ENCODE peak calls at places on chromosomes 16 and 17, in seven cellular contexts. One of them, this sample, is unnamed.

GRCh38 chr16:495127-495748 is 32.3 kb upstream of the CAPN15 start:
- DNase-seq in psoas muscle: no peak
- DNase-seq in GM12878: no peak
- DNase-seq in AG09309: no peak
- DNase-seq in stomach: no peak
- DNase-seq in neural crest cell: no peak
- DNase-seq in B cell: no peak
- DNase-seq in this sample: no peak

GRCh38 chr17:38317081-38317480 is 20.1 kb downstream of the MRPL45 start:
- DNase-seq in AG09309: no peak
- DNase-seq in psoas muscle: no peak
- DNase-seq in GM12878: no peak
- DNase-seq in stomach: no peak
- DNase-seq in neural crest cell: no peak
- DNase-seq in B cell: no peak
- DNase-seq in this sample: no peak

GRCh38 chr17:33858121-33858520 is 397.0 kb upstream of the CCL2 start:
- DNase-seq in AG09309: no peak
- DNase-seq in B cell: no peak
- DNase-seq in stomach: no peak
- DNase-seq in psoas muscle: no peak
- DNase-seq in neural crest cell: no peak
- DNase-seq in GM12878: no peak
- DNase-seq in this sample: no peak

GRCh38 chr17:30000755-30001257 is 59.4 kb downstream of the EFCAB5 start:
- DNase-seq in stomach: no peak
- DNase-seq in B cell: no peak
- DNase-seq in neural crest cell: no peak
- DNase-seq in AG09309: no peak
- DNase-seq in GM12878: no peak
- DNase-seq in psoas muscle: no peak
- DNase-seq in this sample: no peak

GRCh38 chr17:17029938-17030337 is 12.3 kb upstream of the MPRIP start:
- DNase-seq in GM12878: no peak
- DNase-seq in B cell: no peak
- DNase-seq in psoas muscle: peak
- DNase-seq in stomach: no peak
- DNase-seq in neural crest cell: no peak
- DNase-seq in AG09309: no peak
- DNase-seq in this sample: no peak

GRCh38 chr17:80574496-80574895 is 29.9 kb downstream of the RPTOR start:
- DNase-seq in neural crest cell: no peak
- DNase-seq in B cell: no peak
- DNase-seq in stomach: no peak
- DNase-seq in GM12878: no peak
- DNase-seq in AG09309: no peak
- DNase-seq in psoas muscle: no peak
- DNase-seq in this sample: no peak

GRCh38 chr17:79810138-79811027 is 13.5 kb upstream of the CBX8 start:
- DNase-seq in neural crest cell: peak
- DNase-seq in AG09309: no peak
- DNase-seq in GM12878: no peak
- DNase-seq in B cell: peak
- DNase-seq in stomach: peak
- DNase-seq in psoas muscle: peak
- DNase-seq in this sample: peak

GRCh38 chr17:38870259-38871165 is 654 bp downstream of the LASP1 start:
- DNase-seq in GM12878: no peak
- DNase-seq in psoas muscle: peak
- DNase-seq in neural crest cell: peak
- DNase-seq in B cell: peak
- DNase-seq in stomach: peak
- DNase-seq in AG09309: no peak
- DNase-seq in this sample: peak

GRCh38 chr17:44348234-44348987 is 3.3 kb downstream of the GRN start:
- DNase-seq in stomach: no peak
- DNase-seq in psoas muscle: no peak
- DNase-seq in neural crest cell: no peak
- DNase-seq in AG09309: no peak
- DNase-seq in B cell: peak
- DNase-seq in GM12878: peak
- DNase-seq in this sample: no peak

GRCh38 chr17:42618442-42619150 is 9.1 kb downstream of the TUBG1 start:
- DNase-seq in neural crest cell: no peak
- DNase-seq in GM12878: peak
- DNase-seq in AG09309: no peak
- DNase-seq in B cell: peak
- DNase-seq in psoas muscle: peak
- DNase-seq in stomach: peak
- DNase-seq in this sample: peak

GRCh38 chr17:76276461-76277299 is 11.5 kb downstream of the UBALD2 start:
- DNase-seq in GM12878: no peak
- DNase-seq in B cell: no peak
- DNase-seq in stomach: no peak
- DNase-seq in neural crest cell: no peak
- DNase-seq in AG09309: peak
- DNase-seq in psoas muscle: no peak
- DNase-seq in this sample: no peak

GRCh38 chr16:66650707-66651473 is 45.7 kb downstream of the CMTM4 start:
- DNase-seq in stomach: peak
- DNase-seq in neural crest cell: peak
- DNase-seq in B cell: peak
- DNase-seq in AG09309: no peak
- DNase-seq in GM12878: peak
- DNase-seq in psoas muscle: peak
- DNase-seq in this sample: peak

GRCh38 chr16:17512636-17513220 is 42.0 kb upstream of the XYLT1 start:
- DNase-seq in stomach: no peak
- DNase-seq in B cell: no peak
- DNase-seq in AG09309: no peak
- DNase-seq in GM12878: no peak
- DNase-seq in neural crest cell: no peak
- DNase-seq in psoas muscle: no peak
- DNase-seq in this sample: no peak

GRCh38 chr16:89134269-89134668 is 37.3 kb upstream of the CDH15 start:
- DNase-seq in neural crest cell: no peak
- DNase-seq in psoas muscle: no peak
- DNase-seq in GM12878: no peak
- DNase-seq in stomach: no peak
- DNase-seq in AG09309: no peak
- DNase-seq in B cell: no peak
- DNase-seq in this sample: no peak

GRCh38 chr16:89131783-89132182 is 38.1 kb downstream of the ACSF3 start:
- DNase-seq in neural crest cell: no peak
- DNase-seq in stomach: no peak
- DNase-seq in psoas muscle: no peak
- DNase-seq in GM12878: no peak
- DNase-seq in AG09309: no peak
- DNase-seq in B cell: no peak
- DNase-seq in this sample: no peak

GRCh38 chr16:89130448-89130847 is 36.8 kb downstream of the ACSF3 start:
- DNase-seq in AG09309: no peak
- DNase-seq in stomach: no peak
- DNase-seq in B cell: no peak
- DNase-seq in neural crest cell: no peak
- DNase-seq in GM12878: no peak
- DNase-seq in psoas muscle: no peak
- DNase-seq in this sample: no peak

GRCh38 chr16:89133457-89134127 is 38.0 kb upstream of the CDH15 start:
- DNase-seq in stomach: no peak
- DNase-seq in GM12878: no peak
- DNase-seq in psoas muscle: no peak
- DNase-seq in AG09309: no peak
- DNase-seq in neural crest cell: no peak
- DNase-seq in B cell: no peak
- DNase-seq in this sample: no peak

DNA sequence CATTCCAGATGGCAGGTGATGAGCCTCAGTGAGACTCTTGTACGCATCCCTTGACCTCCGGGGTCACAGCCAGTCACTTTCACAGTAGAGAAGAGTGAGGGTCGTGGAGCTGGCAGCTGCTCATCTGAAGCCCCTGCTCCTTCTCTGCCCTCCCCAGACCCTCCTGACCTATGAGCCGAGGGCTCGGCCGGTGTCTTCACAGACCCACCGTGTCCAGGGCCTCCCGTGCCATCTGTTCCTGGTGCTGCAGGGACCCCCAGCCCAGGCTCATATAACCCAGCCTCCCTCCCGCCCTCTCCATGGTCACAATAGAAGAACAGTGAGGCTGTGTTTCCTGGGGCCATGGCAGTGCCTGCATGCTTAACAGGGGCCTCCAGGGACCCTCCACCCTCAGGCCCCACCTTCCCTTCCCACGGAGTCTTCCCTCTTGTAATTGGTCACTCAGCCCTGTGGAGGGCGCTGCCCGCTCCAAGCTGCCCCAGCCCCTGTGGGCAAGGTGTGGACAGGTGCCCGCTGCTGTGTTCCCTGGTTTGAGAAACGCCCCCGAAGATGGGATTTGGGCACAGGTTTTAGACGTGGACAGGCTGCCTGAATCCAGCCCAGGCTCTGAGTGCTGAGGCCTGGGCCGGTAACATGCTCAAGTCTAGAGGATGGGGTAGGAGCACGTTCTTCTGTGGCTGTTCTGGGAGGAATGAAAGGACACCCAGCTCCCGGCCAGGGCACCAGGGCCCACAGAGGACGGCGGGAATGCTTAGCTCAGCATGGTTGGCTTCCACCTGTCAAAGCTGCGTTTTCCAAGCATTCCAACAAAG is 38.7 kb downstream of the ACSF3 start:
- DNase-seq in GM12878: no peak
- DNase-seq in stomach: no peak
- DNase-seq in neural crest cell: no peak
- DNase-seq in psoas muscle: no peak
- DNase-seq in B cell: no peak
- DNase-seq in AG09309: no peak
- DNase-seq in this sample: no peak
- TF ChIP-seq CTCF in GM12878: no peak
- TF ChIP-seq CTCF in stomach: no peak
- TF ChIP-seq CTCF in neural crest cell: no peak
- TF ChIP-seq CTCF in psoas muscle: no peak
- TF ChIP-seq CTCF in B cell: no peak
- TF ChIP-seq CTCF in AG09309: no peak
- TF ChIP-seq CTCF in this sample: no peak

DNA sequence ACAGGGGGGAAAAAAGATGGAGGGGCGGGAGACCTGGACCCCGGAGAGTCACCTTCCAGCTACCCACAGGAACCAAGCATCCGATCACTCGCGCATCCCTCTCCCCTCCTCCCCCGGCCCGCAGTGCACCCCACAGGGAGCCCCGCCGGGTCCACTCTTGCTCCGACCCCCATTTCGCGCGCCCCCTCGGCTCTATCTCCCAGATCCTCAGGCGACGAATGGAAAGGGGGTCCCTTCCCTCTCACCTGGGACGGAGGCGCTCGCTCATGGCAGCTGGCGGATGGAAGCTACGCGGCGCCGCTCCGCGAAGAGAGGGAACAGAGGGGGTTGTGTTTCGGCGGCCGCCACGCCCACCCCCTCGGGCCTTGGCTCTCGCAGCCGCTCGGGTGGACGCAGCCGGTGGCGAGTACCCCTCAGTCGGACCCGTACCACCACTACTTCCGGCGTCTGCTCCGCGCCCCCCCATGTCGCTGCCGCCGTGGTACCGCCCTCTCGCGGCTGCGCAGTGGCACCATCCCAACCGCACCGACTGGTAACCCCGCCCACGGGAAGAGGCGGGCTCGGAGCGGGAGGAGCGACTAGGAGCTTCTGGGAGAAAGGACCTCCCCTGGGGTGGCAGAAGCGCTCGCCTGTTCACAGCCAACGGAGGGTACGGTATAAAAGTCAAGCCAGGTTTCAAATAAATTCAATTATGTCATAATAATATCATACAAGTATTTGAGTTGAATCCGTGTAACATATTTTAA is 29.7 kb downstream of the CPSF4L start:
- DNase-seq in neural crest cell: peak
- DNase-seq in GM12878: peak
- DNase-seq in stomach: peak
- DNase-seq in psoas muscle: peak
- DNase-seq in AG09309: peak
- DNase-seq in B cell: peak
- DNase-seq in this sample: peak
- TF ChIP-seq CTCF in neural crest cell: no peak
- TF ChIP-seq CTCF in GM12878: peak
- TF ChIP-seq CTCF in stomach: peak
- TF ChIP-seq CTCF in psoas muscle: peak
- TF ChIP-seq CTCF in AG09309: no peak
- TF ChIP-seq CTCF in B cell: no peak
- TF ChIP-seq CTCF in this sample: no peak

DNA sequence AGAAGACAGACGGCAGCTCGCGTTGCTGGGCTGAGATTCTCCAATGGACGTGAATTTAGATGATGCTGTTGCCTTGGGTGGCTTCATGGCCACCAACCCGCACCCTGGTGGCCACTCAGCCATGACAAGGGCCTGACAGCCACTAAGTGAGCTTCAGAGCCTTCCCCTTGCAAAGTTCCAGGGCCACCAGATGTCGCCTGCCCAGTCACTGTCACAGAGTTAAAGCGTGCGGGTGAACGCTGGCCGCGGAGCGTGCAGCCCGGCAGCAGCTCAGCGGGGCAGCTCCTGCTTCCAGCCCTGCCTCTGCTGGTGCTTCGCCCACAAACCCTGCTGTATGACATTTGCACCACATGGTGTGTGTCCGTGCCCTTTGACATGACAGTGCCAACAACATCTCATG is 13.3 kb upstream of the KREMEN2 start:
- DNase-seq in AG09309: no peak
- DNase-seq in psoas muscle: peak
- DNase-seq in GM12878: no peak
- DNase-seq in B cell: no peak
- DNase-seq in stomach: no peak
- DNase-seq in neural crest cell: no peak
- DNase-seq in this sample: no peak
- TF ChIP-seq CTCF in AG09309: no peak
- TF ChIP-seq CTCF in psoas muscle: no peak
- TF ChIP-seq CTCF in GM12878: no peak
- TF ChIP-seq CTCF in B cell: no peak
- TF ChIP-seq CTCF in stomach: no peak
- TF ChIP-seq CTCF in neural crest cell: no peak
- TF ChIP-seq CTCF in this sample: no peak

GRCh38 chr16:85832578-85833539 is 33.4 kb downstream of the COX4I1 start:
- DNase-seq in psoas muscle: no peak
- DNase-seq in AG09309: no peak
- DNase-seq in neural crest cell: no peak
- DNase-seq in GM12878: no peak
- DNase-seq in stomach: no peak
- DNase-seq in B cell: peak
- DNase-seq in this sample: no peak

GRCh38 chr16:85835956-85836705 is 36.6 kb downstream of the COX4I1 start:
- DNase-seq in neural crest cell: no peak
- DNase-seq in psoas muscle: no peak
- DNase-seq in GM12878: no peak
- DNase-seq in stomach: no peak
- DNase-seq in B cell: no peak
- DNase-seq in AG09309: no peak
- DNase-seq in this sample: no peak

GRCh38 chr16:85834741-85835140 is 35.2 kb downstream of the COX4I1 start:
- DNase-seq in GM12878: no peak
- DNase-seq in stomach: no peak
- DNase-seq in neural crest cell: no peak
- DNase-seq in psoas muscle: no peak
- DNase-seq in B cell: no peak
- DNase-seq in AG09309: no peak
- DNase-seq in this sample: no peak

GRCh38 chr16:85835227-85835751 is 35.8 kb downstream of the COX4I1 start:
- DNase-seq in neural crest cell: no peak
- DNase-seq in GM12878: no peak
- DNase-seq in psoas muscle: no peak
- DNase-seq in stomach: no peak
- DNase-seq in B cell: no peak
- DNase-seq in AG09309: no peak
- DNase-seq in this sample: no peak

GRCh38 chr16:85833540-85833914 is 34.0 kb downstream of the COX4I1 start:
- DNase-seq in AG09309: no peak
- DNase-seq in psoas muscle: no peak
- DNase-seq in GM12878: no peak
- DNase-seq in B cell: no peak
- DNase-seq in neural crest cell: no peak
- DNase-seq in stomach: no peak
- DNase-seq in this sample: no peak
- TF ChIP-seq CTCF in AG09309: no peak
- TF ChIP-seq CTCF in psoas muscle: no peak
- TF ChIP-seq CTCF in GM12878: no peak
- TF ChIP-seq CTCF in B cell: no peak
- TF ChIP-seq CTCF in neural crest cell: no peak
- TF ChIP-seq CTCF in stomach: no peak
- TF ChIP-seq CTCF in this sample: no peak